ENCODE peak calls at places on chromosome 17, in ten cellular contexts. U is mucosa of descending colon; C is NCI-H1436; N is activated naive CD4-positive, alpha-beta T cell; R is AG04450; H is tibial artery; Q is lung; O is iPS-NIHi11; M is cerebellar cortex; D is NCI-H1092 treated with DMSO at 0.1 percent for 48 hours. S is an unnamed sample.

GRCh38 chr17:77266213-77266612 is 125.4 kb downstream of the SEC14L1 start:
- DNase-seq in U (no peak), C (no peak), N (no peak), R (no peak), H (no peak), Q (no peak), O (peak), M (no peak), D (no peak), S (no peak)

GRCh38 chr17:70158581-70158980 is 10.8 kb upstream of the KCNJ2 start:
- DNase-seq in U (no peak), C (no peak), N (no peak), R (no peak), H (no peak), Q (no peak), O (no peak), M (no peak), D (no peak), S (no peak)

GRCh38 chr17:27984816-27985215 is 57.7 kb upstream of the NLK start:
- DNase-seq in U (no peak), C (no peak), N (no peak), R (no peak), H (no peak), Q (no peak), O (no peak), M (no peak), D (no peak), S (no peak)

GRCh38 chr17:34305606-34306005 is 13.6 kb upstream of the CCL8 start:
- DNase-seq in U (no peak), C (no peak), N (no peak), R (no peak), H (no peak), Q (peak), O (no peak), M (no peak), D (no peak), S (no peak)

GRCh38 chr17:56319531-56319930 is 166.3 kb downstream of the ANKFN1 start:
- DNase-seq in U (no peak), C (peak), N (no peak), R (peak), H (no peak), Q (no peak), O (peak), M (peak), D (peak), S (no peak)

GRCh38 chr17:43550754-43551153 is 4.6 kb upstream of the ETV4 start:
- DNase-seq in U (no peak), C (no peak), N (no peak), R (no peak), H (no peak), Q (no peak), O (no peak), M (no peak), D (no peak), S (no peak)

GRCh38 chr17:61401280-61402072 is 1.8 kb downstream of the TBX2 start:
- DNase-seq in U (peak), C (no peak), N (no peak), R (no peak), H (no peak), Q (no peak), O (no peak), M (no peak), D (no peak), S (no peak)

GRCh38 chr17:45385331-45385997 is 47.2 kb downstream of the ARHGAP27 start:
- DNase-seq in U (peak), C (peak), N (peak), R (peak), H (peak), Q (peak), O (peak), M (peak), D (peak), S (peak)

GRCh38 chr17:67007266-67007665 is 37.1 kb upstream of the CACNG1 start:
- DNase-seq in U (no peak), C (no peak), N (no peak), R (no peak), H (no peak), Q (no peak), O (no peak), M (no peak), D (no peak), S (no peak)

GRCh38 chr17:5526821-5527598 is 40.6 kb downstream of the MIS12 start:
- DNase-seq in U (peak), C (no peak), N (no peak), R (peak), H (peak), Q (no peak), O (peak), M (no peak), D (no peak), S (peak)

GRCh38 chr17:36002631-36003030 is 1.3 kb upstream of the CCL15 start:
- DNase-seq in U (no peak), C (no peak), N (no peak), R (no peak), H (no peak), Q (no peak), O (no peak), M (no peak), D (no peak), S (no peak)

GRCh38 chr17:39244600-39245570 is 19.1 kb upstream of the STAC2 start:
- DNase-seq in U (peak), C (peak), N (peak), R (peak), H (peak), Q (peak), O (peak), M (peak), D (peak), S (peak)

GRCh38 chr17:59365383-59365981 is 34.0 kb downstream of the YPEL2 start:
- DNase-seq in U (no peak), C (peak), N (no peak), R (no peak), H (no peak), Q (no peak), O (no peak), M (no peak), D (peak), S (no peak)

GRCh38 chr17:65711671-65712276 is 150.3 kb upstream of the AXIN2 start:
- DNase-seq in U (no peak), C (no peak), N (no peak), R (no peak), H (no peak), Q (no peak), O (no peak), M (no peak), D (no peak), S (no peak)

GRCh38 chr17:282000-282911 is 70.4 kb downstream of the RPH3AL start:
- DNase-seq in U (no peak), C (no peak), N (no peak), R (no peak), H (no peak), Q (no peak), O (no peak), M (no peak), D (no peak), S (no peak)

GRCh38 chr17:32917081-32917480 is 10.9 kb upstream of the TMEM98 start:
- DNase-seq in U (no peak), C (no peak), N (no peak), R (no peak), H (no peak), Q (no peak), O (no peak), M (no peak), D (no peak), S (no peak)

GRCh38 chr17:82435601-82436583 is 14.7 kb downstream of the CYBC1 start:
- DNase-seq in U (no peak), C (no peak), N (no peak), R (no peak), H (no peak), Q (no peak), O (no peak), M (no peak), D (no peak), S (no peak)

GRCh38 chr17:82446124-82446523 is 4.4 kb downstream of the CYBC1 start:
- DNase-seq in U (no peak), C (no peak), N (no peak), R (no peak), H (no peak), Q (no peak), O (no peak), M (no peak), D (no peak), S (no peak)

GRCh38 chr17:27545562-27546229 is 85.3 kb upstream of the LGALS9 start:
- DNase-seq in U (no peak), C (no peak), N (no peak), R (no peak), H (no peak), Q (no peak), O (no peak), M (no peak), D (peak), S (peak)

GRCh38 chr17:8192070-8192815 is 2.3 kb upstream of the BORCS6 start:
- DNase-seq in U (peak), C (peak), N (no peak), R (peak), H (peak), Q (peak), O (peak), M (peak), D (peak), S (peak)

GRCh38 chr17:17161121-17161520 is 45.0 kb downstream of the PLD6 start:
- DNase-seq in U (no peak), C (no peak), N (no peak), R (no peak), H (no peak), Q (no peak), O (no peak), M (no peak), D (no peak), S (peak)

GRCh38 chr17:81057079-81057730 is 22.3 kb downstream of the BAIAP2 start:
- DNase-seq in U (peak), C (no peak), N (no peak), R (no peak), H (peak), Q (peak), O (peak), M (no peak), D (no peak), S (no peak)

GRCh38 chr17:73492125-73492801 is 152.0 kb downstream of the SDK2 start:
- DNase-seq in U (no peak), C (no peak), N (no peak), R (no peak), H (no peak), Q (no peak), O (no peak), M (no peak), D (no peak), S (no peak)

GRCh38 chr17:39740357-39741111 is 2.8 kb downstream of the GRB7 start:
- DNase-seq in U (peak), C (no peak), N (no peak), R (no peak), H (no peak), Q (no peak), O (peak), M (no peak), D (no peak), S (no peak)

GRCh38 chr17:38761612-38762011 is 9.1 kb downstream of the PSMB3 start:
- DNase-seq in U (peak), C (no peak), N (no peak), R (no peak), H (no peak), Q (no peak), O (peak), M (peak), D (no peak), S (no peak)

GRCh38 chr17:8941520-8941919 is 24.0 kb downstream of the PIK3R5 start:
- DNase-seq in U (peak), C (no peak), N (no peak), R (no peak), H (no peak), Q (no peak), O (no peak), M (no peak), D (no peak), S (no peak)

GRCh38 chr17:50149425-50150353 is 788 bp downstream of the PPP1R9B start:
- DNase-seq in U (peak), C (no peak), N (peak), R (no peak), H (no peak), Q (peak), O (peak), M (no peak), D (peak), S (peak)

GRCh38 chr17:80782536-80783427 is 208.9 kb upstream of the CHMP6 start:
- DNase-seq in U (no peak), C (no peak), N (no peak), R (no peak), H (no peak), Q (no peak), O (no peak), M (no peak), D (no peak), S (no peak)

GRCh38 chr17:3907483-3908216 is 8.6 kb downstream of the P2RX1 start:
- DNase-seq in U (no peak), C (no peak), N (no peak), R (no peak), H (no peak), Q (no peak), O (no peak), M (no peak), D (peak), S (no peak)

GRCh38 chr17:18921485-18921884 is 30.5 kb upstream of the SLC5A10 start:
- DNase-seq in U (no peak), C (no peak), N (no peak), R (no peak), H (no peak), Q (no peak), O (no peak), M (no peak), D (no peak), S (no peak)

GRCh38 chr17:7548585-7549400 is at the start of gene TNFSF12:
- DNase-seq in U (peak), C (no peak), N (no peak), R (no peak), H (peak), Q (peak), O (peak), M (no peak), D (no peak), S (peak)

GRCh38 chr17:42475853-42476252 is 17.2 kb downstream of the ATP6V0A1 start:
- DNase-seq in U (no peak), C (no peak), N (no peak), R (no peak), H (no peak), Q (no peak), O (no peak), M (no peak), D (no peak), S (no peak)

GRCh38 chr17:51657224-51657623 is 396.9 kb downstream of the UTP18 start:
- DNase-seq in U (no peak), C (no peak), N (no peak), R (no peak), H (no peak), Q (no peak), O (no peak), M (no peak), D (no peak), S (no peak)

GRCh38 chr17:78973792-78974520 is 5.8 kb downstream of the LGALS3BP start:
- DNase-seq in U (no peak), C (no peak), N (no peak), R (no peak), H (no peak), Q (no peak), O (no peak), M (peak), D (no peak), S (no peak)

GRCh38 chr17:18018411-18018921 is 20.5 kb downstream of the ATPAF2 start:
- DNase-seq in U (no peak), C (no peak), N (no peak), R (no peak), H (no peak), Q (no peak), O (no peak), M (no peak), D (no peak), S (peak)

GRCh38 chr17:45332989-45333701 is 16.3 kb upstream of the MAP3K14 start:
- DNase-seq in U (no peak), C (no peak), N (no peak), R (no peak), H (no peak), Q (no peak), O (no peak), M (no peak), D (no peak), S (no peak)

GRCh38 chr17:81228420-81228819 is 5.7 kb upstream of the CEP131 start:
- DNase-seq in U (no peak), C (no peak), N (no peak), R (no peak), H (no peak), Q (no peak), O (no peak), M (no peak), D (no peak), S (no peak)

S was measured in pancreas.